ENCODE peak calls at places on chromosomes 12 and 14, in four cellular contexts. One of them, this sample, is unnamed. For H3K4me1, the result is how much of the 10 kb centered on the place peaks cover.

GRCh38 chr14:71592361-71592760 is 339.9 kb upstream of the RGS6 start:
- DNase-seq in mammary epithelial cell: no peak
- DNase-seq in iPS DF 6.9: no peak
- DNase-seq in esophagus squamous epithelium: no peak
- DNase-seq in this sample: no peak

GRCh38 chr14:21405097-21405496 is 21.3 kb upstream of the SUPT16H start:
- DNase-seq in mammary epithelial cell: peak
- DNase-seq in iPS DF 6.9: no peak
- DNase-seq in esophagus squamous epithelium: no peak
- DNase-seq in this sample: no peak

GRCh38 chr12:5102261-5102789 is 58.6 kb downstream of the KCNA5 start:
- DNase-seq in esophagus squamous epithelium: no peak
- DNase-seq in iPS DF 6.9: no peak
- DNase-seq in mammary epithelial cell: peak
- DNase-seq in this sample: no peak

GRCh38 chr12:72031066-72031465 is 92.4 kb downstream of the TPH2 start:
- DNase-seq in mammary epithelial cell: no peak
- DNase-seq in iPS DF 6.9: no peak
- DNase-seq in esophagus squamous epithelium: no peak
- DNase-seq in this sample: no peak

GRCh38 chr12:69045430-69045829 is 112.5 kb upstream of the CPM start:
- DNase-seq in esophagus squamous epithelium: no peak
- DNase-seq in mammary epithelial cell: no peak
- DNase-seq in iPS DF 6.9: no peak
- DNase-seq in this sample: no peak

GRCh38 chr14:32560213-32560857 is 231.2 kb downstream of the AKAP6 start:
- DNase-seq in esophagus squamous epithelium: no peak
- DNase-seq in iPS DF 6.9: peak
- DNase-seq in mammary epithelial cell: peak
- DNase-seq in this sample: no peak

GRCh38 chr14:67418368-67419174 is 6.6 kb upstream of the PLEK2 start:
- DNase-seq in mammary epithelial cell: peak
- DNase-seq in esophagus squamous epithelium: no peak
- DNase-seq in iPS DF 6.9: no peak
- DNase-seq in this sample: no peak

GRCh38 chr14:90496379-90496778 is 99.5 kb downstream of the CALM1 start:
- DNase-seq in iPS DF 6.9: no peak
- DNase-seq in mammary epithelial cell: no peak
- DNase-seq in esophagus squamous epithelium: no peak
- DNase-seq in this sample: no peak

GRCh38 chr12:121144416-121144914 is 11.8 kb downstream of the P2RX7 start:
- DNase-seq in mammary epithelial cell: peak
- DNase-seq in iPS DF 6.9: no peak
- DNase-seq in esophagus squamous epithelium: no peak
- DNase-seq in this sample: no peak

GRCh38 chr12:106248177-106248848 is 493 bp upstream of the CKAP4 start:
- DNase-seq in mammary epithelial cell: peak
- DNase-seq in iPS DF 6.9: no peak
- DNase-seq in esophagus squamous epithelium: no peak
- DNase-seq in this sample: peak

GRCh38 chr12:4273651-4274395 is at the start of gene CCND2:
- DNase-seq in mammary epithelial cell: peak
- DNase-seq in iPS DF 6.9: no peak
- DNase-seq in esophagus squamous epithelium: no peak
- DNase-seq in this sample: peak

GRCh38 chr12:11684811-11685210 is 35.3 kb downstream of the ETV6 start:
- DNase-seq in iPS DF 6.9: no peak
- DNase-seq in mammary epithelial cell: no peak
- DNase-seq in esophagus squamous epithelium: no peak
- DNase-seq in this sample: no peak

GRCh38 chr12:11684393-11684792 is 34.9 kb downstream of the ETV6 start:
- DNase-seq in iPS DF 6.9: no peak
- DNase-seq in mammary epithelial cell: peak
- DNase-seq in esophagus squamous epithelium: no peak
- DNase-seq in this sample: no peak

GRCh38 chr12:11686135-11686534 is 36.7 kb downstream of the ETV6 start:
- DNase-seq in esophagus squamous epithelium: no peak
- DNase-seq in iPS DF 6.9: no peak
- DNase-seq in mammary epithelial cell: no peak
- DNase-seq in this sample: no peak

GRCh38 chr12:11685261-11685660 is 35.8 kb downstream of the ETV6 start:
- DNase-seq in iPS DF 6.9: no peak
- DNase-seq in mammary epithelial cell: no peak
- DNase-seq in esophagus squamous epithelium: no peak
- DNase-seq in this sample: no peak

DNA sequence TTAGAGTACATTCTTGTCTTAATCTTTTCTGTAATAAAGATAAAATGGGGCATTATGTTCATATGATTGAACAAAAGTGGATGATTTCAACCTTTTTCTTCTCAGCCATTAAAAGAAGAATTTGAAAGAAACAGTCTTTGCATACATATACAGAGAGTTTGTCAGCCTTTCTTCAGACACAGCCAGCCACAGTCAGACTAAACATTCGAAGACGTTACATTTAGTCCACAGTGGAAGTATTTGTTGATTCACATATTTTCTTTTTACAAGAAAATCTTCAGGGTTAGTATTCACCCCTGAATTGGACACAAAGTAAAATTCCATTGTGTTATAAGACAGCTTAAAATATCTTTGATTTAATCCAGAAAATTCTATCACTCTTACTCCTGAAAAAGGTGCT is 36.2 kb downstream of the ETV6 start:
- DNase-seq in esophagus squamous epithelium: no peak
- DNase-seq in mammary epithelial cell: no peak
- DNase-seq in iPS DF 6.9: no peak
- DNase-seq in this sample: no peak
- H3K4me1 ChIP-seq in esophagus squamous epithelium: under half
- H3K4me1 ChIP-seq in mammary epithelial cell: under half
- H3K4me1 ChIP-seq in iPS DF 6.9: under half
- H3K4me1 ChIP-seq in this sample: under half

GRCh38 chr14:68549057-68549421 is 243.8 kb downstream of the ZFP36L1 start:
- DNase-seq in iPS DF 6.9: no peak
- DNase-seq in mammary epithelial cell: peak
- DNase-seq in esophagus squamous epithelium: no peak
- DNase-seq in this sample: no peak
- H3K4me1 ChIP-seq in iPS DF 6.9: under half
- H3K4me1 ChIP-seq in mammary epithelial cell: half or more
- H3K4me1 ChIP-seq in esophagus squamous epithelium: half or more
- H3K4me1 ChIP-seq in this sample: under half

DNA sequence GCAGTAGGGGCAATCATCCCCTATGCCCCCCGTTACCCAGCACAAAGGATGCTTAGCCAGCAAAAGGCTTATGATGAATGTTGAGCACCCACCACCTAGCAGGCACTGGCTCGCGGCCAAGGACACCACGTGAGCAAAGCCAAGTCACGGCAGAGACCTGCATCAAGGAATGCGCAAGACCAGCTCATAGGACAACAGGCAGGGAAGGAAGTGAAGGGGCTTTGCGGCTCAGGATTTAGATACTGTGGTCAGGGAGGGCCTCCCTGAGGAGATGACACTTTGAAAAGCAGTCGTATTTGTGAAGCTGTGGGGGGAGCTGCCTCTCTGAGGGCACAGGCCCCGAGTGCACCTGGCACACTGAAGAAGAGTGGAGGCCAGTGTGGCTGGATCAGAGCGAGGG is 32.8 kb downstream of the SH2B3 start:
- DNase-seq in mammary epithelial cell: peak
- DNase-seq in esophagus squamous epithelium: no peak
- DNase-seq in iPS DF 6.9: no peak
- DNase-seq in this sample: peak
- H3K4me1 ChIP-seq in mammary epithelial cell: half or more
- H3K4me1 ChIP-seq in esophagus squamous epithelium: half or more
- H3K4me1 ChIP-seq in iPS DF 6.9: under half
- H3K4me1 ChIP-seq in this sample: half or more

DNA sequence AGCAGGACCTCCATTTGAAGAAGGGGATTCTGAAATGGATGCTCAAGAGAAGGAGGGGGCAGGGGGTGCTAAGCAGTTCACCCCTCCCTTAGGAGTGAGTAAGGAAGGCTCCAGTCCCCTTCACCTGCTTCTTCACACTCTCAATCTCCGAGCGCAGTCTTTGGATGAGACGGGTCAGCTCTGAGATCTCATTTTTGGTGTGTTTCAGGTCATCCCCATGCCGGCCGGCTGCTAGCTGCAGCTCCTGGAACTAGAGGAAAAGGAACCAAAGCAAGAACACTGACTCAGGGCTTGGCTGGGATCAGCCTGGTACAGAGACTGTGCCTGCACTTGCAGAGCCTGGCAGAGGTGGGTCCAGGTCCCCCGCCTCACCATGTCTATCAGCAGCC is 7.3 kb downstream of the KRT73 start:
- DNase-seq in esophagus squamous epithelium: no peak
- DNase-seq in mammary epithelial cell: no peak
- DNase-seq in iPS DF 6.9: no peak
- DNase-seq in this sample: no peak
- H3K4me1 ChIP-seq in esophagus squamous epithelium: under half
- H3K4me1 ChIP-seq in mammary epithelial cell: under half
- H3K4me1 ChIP-seq in iPS DF 6.9: under half
- H3K4me1 ChIP-seq in this sample: half or more

This sample was measured in naive thymus-derived CD4-positive, alpha-beta T cell.